ENCODE peak calls at places on chromosomes 1 and 21, in seven cellular contexts. M is C1 segment of cervical spinal cord; D is NCI-H774; E is CD4-positive, alpha-beta memory T cell; S is hypothalamus; J is breast epithelium; Z is iris pigment epithelial cell. Y is an unnamed sample.

GRCh38 chr1:159944623-159945455 is 574 bp downstream of the IGSF9 start:
- DNase-seq in D (no peak), M (no peak), J (no peak), S (no peak), Z (no peak), E (no peak), Y (no peak)

GRCh38 chr21:27631471-27631870 is 664.6 kb upstream of the ADAMTS5 start:
- DNase-seq in M (no peak), S (no peak), E (no peak), D (no peak), Z (peak; percentile 42), J (no peak), Y (no peak)

GRCh38 chr1:175649416-175649815 is 94.0 kb downstream of the TNR start:
- DNase-seq in D (no peak), S (no peak), E (no peak), Z (no peak), M (no peak), J (no peak), Y (no peak)

GRCh38 chr1:21647431-21648373 is 21.5 kb downstream of the RAP1GAP start:
- DNase-seq in M (no peak), D (no peak), E (no peak), Z (peak; percentile 68), J (no peak), S (no peak), Y (no peak)

GRCh38 chr1:54803761-54804470 is 2.8 kb upstream of the TTC22 start:
- DNase-seq in J (no peak), M (no peak), S (no peak), Z (peak; percentile 40), E (no peak), D (no peak), Y (no peak)

GRCh38 chr1:33007190-33008050 is 29.3 kb downstream of the AK2 start:
- DNase-seq in M (no peak), Z (peak; percentile 96), D (no peak), S (no peak), E (peak; percentile 24), J (no peak), Y (peak; percentile 17)

GRCh38 chr1:119679223-119679622 is 31.2 kb upstream of the ZNF697 start:
- DNase-seq in Z (no peak), D (no peak), M (no peak), S (no peak), E (no peak), J (no peak), Y (no peak)

GRCh38 chr1:20324704-20325406 is 34.2 kb downstream of the VWA5B1 start:
- DNase-seq in M (no peak), Z (no peak), J (no peak), D (no peak), S (no peak), E (no peak), Y (no peak)

GRCh38 chr1:212537610-212538009 is 71.0 kb upstream of the ATF3 start:
- DNase-seq in D (no peak), E (no peak), S (no peak), Z (no peak), J (no peak), M (no peak), Y (no peak)

GRCh38 chr1:64750092-64750491 is 5.2 kb downstream of the RAVER2 start:
- DNase-seq in E (no peak), D (no peak), Z (no peak), M (no peak), S (no peak), J (no peak), Y (no peak)

GRCh38 chr1:119674110-119674509 is 26.0 kb upstream of the ZNF697 start:
- DNase-seq in E (no peak), M (no peak), S (no peak), J (peak; percentile 37), D (no peak), Z (peak; percentile 71), Y (no peak)

GRCh38 chr1:161379071-161379470 is 11.4 kb upstream of the CFAP126 start:
- DNase-seq in Z (peak; percentile 54), D (no peak), S (no peak), M (no peak), E (no peak), J (no peak), Y (no peak)

GRCh38 chr1:212228591-212229119 is 56.6 kb upstream of the PPP2R5A start:
- DNase-seq in D (no peak), J (no peak), Z (no peak), S (no peak), M (no peak), E (no peak), Y (no peak)

GRCh38 chr21:38950388-38951094 is 144.8 kb downstream of the ETS2 start:
- DNase-seq in S (no peak), E (no peak), D (no peak), Z (peak; percentile 75), M (no peak), J (no peak), Y (no peak)

GRCh38 chr1:12344611-12345299 is 114.9 kb downstream of the VPS13D start:
- DNase-seq in D (no peak), M (peak; percentile 35), J (no peak), E (no peak), S (no peak), Z (no peak), Y (no peak)

GRCh38 chr1:43883321-43883720 is 50.3 kb upstream of the ARTN start:
- DNase-seq in E (no peak), S (no peak), M (no peak), Z (no peak), D (peak; percentile 41), J (no peak), Y (no peak)

GRCh38 chr1:36320291-36320758 is 3.1 kb downstream of the EVA1B start:
- DNase-seq in D (no peak), E (no peak), S (no peak), M (no peak), Z (no peak), J (no peak), Y (no peak)

GRCh38 chr1:204592246-204592948 is 76.2 kb downstream of the MDM4 start:
- DNase-seq in Z (no peak), E (no peak), S (no peak), M (no peak), D (no peak), J (no peak), Y (no peak)

Y was measured in central memory CD4-positive, alpha-beta T cell.